ENCODE peak calls at places on chromosomes 1 and 21, in seven cellular contexts. One of them, this sample, is unnamed.

GRCh38 chr21:42319851-42320602 is 4.8 kb upstream of the TFF3 start:
- DNase-seq in stomach: no peak
- DNase-seq in aorta: no peak
- DNase-seq in stimulated activated CD4-positive, alpha-beta T cell treated with anti-CD3 and anti-CD28 coated beads, Interleukin-1b, Interleukin-23, amount 100 ng/mL, for 4 hours: no peak
- DNase-seq in LoVo: no peak
- DNase-seq in KG1: no peak
- DNase-seq in T-helper 9 cell: no peak
- DNase-seq in this sample: no peak

GRCh38 chr1:7648761-7649384 is 122.2 kb upstream of the VAMP3 start:
- DNase-seq in stomach: peak
- DNase-seq in T-helper 9 cell: no peak
- DNase-seq in aorta: no peak
- DNase-seq in stimulated activated CD4-positive, alpha-beta T cell treated with anti-CD3 and anti-CD28 coated beads, Interleukin-1b, Interleukin-23, amount 100 ng/mL, for 4 hours: no peak
- DNase-seq in LoVo: no peak
- DNase-seq in KG1: peak
- DNase-seq in this sample: peak

GRCh38 chr1:64539808-64540207 is 69.9 kb downstream of the CACHD1 start:
- DNase-seq in stimulated activated CD4-positive, alpha-beta T cell treated with anti-CD3 and anti-CD28 coated beads, Interleukin-1b, Interleukin-23, amount 100 ng/mL, for 4 hours: no peak
- DNase-seq in stomach: peak
- DNase-seq in aorta: peak
- DNase-seq in KG1: no peak
- DNase-seq in T-helper 9 cell: no peak
- DNase-seq in LoVo: no peak
- DNase-seq in this sample: peak

GRCh38 chr1:40983286-40983685 is 3.8 kb downstream of the CTPS1 start:
- DNase-seq in LoVo: no peak
- DNase-seq in T-helper 9 cell: no peak
- DNase-seq in aorta: no peak
- DNase-seq in stomach: no peak
- DNase-seq in stimulated activated CD4-positive, alpha-beta T cell treated with anti-CD3 and anti-CD28 coated beads, Interleukin-1b, Interleukin-23, amount 100 ng/mL, for 4 hours: no peak
- DNase-seq in KG1: no peak
- DNase-seq in this sample: no peak

GRCh38 chr21:38120984-38121855 is 135.6 kb upstream of the KCNJ15 start:
- DNase-seq in KG1: no peak
- DNase-seq in stomach: no peak
- DNase-seq in stimulated activated CD4-positive, alpha-beta T cell treated with anti-CD3 and anti-CD28 coated beads, Interleukin-1b, Interleukin-23, amount 100 ng/mL, for 4 hours: no peak
- DNase-seq in aorta: no peak
- DNase-seq in LoVo: no peak
- DNase-seq in T-helper 9 cell: no peak
- DNase-seq in this sample: no peak

GRCh38 chr1:219446288-219446687 is 166.6 kb downstream of the ZC3H11B start:
- DNase-seq in LoVo: no peak
- DNase-seq in stomach: no peak
- DNase-seq in aorta: no peak
- DNase-seq in T-helper 9 cell: no peak
- DNase-seq in KG1: no peak
- DNase-seq in stimulated activated CD4-positive, alpha-beta T cell treated with anti-CD3 and anti-CD28 coated beads, Interleukin-1b, Interleukin-23, amount 100 ng/mL, for 4 hours: no peak
- DNase-seq in this sample: no peak

GRCh38 chr1:16628361-16629111 is 15.2 kb upstream of the NBPF1 start:
- DNase-seq in stimulated activated CD4-positive, alpha-beta T cell treated with anti-CD3 and anti-CD28 coated beads, Interleukin-1b, Interleukin-23, amount 100 ng/mL, for 4 hours: no peak
- DNase-seq in T-helper 9 cell: no peak
- DNase-seq in stomach: peak
- DNase-seq in LoVo: no peak
- DNase-seq in aorta: peak
- DNase-seq in KG1: no peak
- DNase-seq in this sample: no peak

GRCh38 chr1:73811798-73812197 is 386.2 kb downstream of the LRRIQ3 start:
- DNase-seq in stomach: no peak
- DNase-seq in T-helper 9 cell: no peak
- DNase-seq in stimulated activated CD4-positive, alpha-beta T cell treated with anti-CD3 and anti-CD28 coated beads, Interleukin-1b, Interleukin-23, amount 100 ng/mL, for 4 hours: no peak
- DNase-seq in aorta: no peak
- DNase-seq in LoVo: no peak
- DNase-seq in KG1: no peak
- DNase-seq in this sample: no peak

GRCh38 chr1:233075045-233075444 is 124.6 kb downstream of the NTPCR start:
- DNase-seq in T-helper 9 cell: no peak
- DNase-seq in stomach: no peak
- DNase-seq in aorta: no peak
- DNase-seq in KG1: no peak
- DNase-seq in LoVo: no peak
- DNase-seq in stimulated activated CD4-positive, alpha-beta T cell treated with anti-CD3 and anti-CD28 coated beads, Interleukin-1b, Interleukin-23, amount 100 ng/mL, for 4 hours: no peak
- DNase-seq in this sample: no peak

GRCh38 chr1:197222025-197222685 is 45.9 kb upstream of the CRB1 start:
- DNase-seq in stimulated activated CD4-positive, alpha-beta T cell treated with anti-CD3 and anti-CD28 coated beads, Interleukin-1b, Interleukin-23, amount 100 ng/mL, for 4 hours: no peak
- DNase-seq in T-helper 9 cell: no peak
- DNase-seq in aorta: no peak
- DNase-seq in stomach: no peak
- DNase-seq in KG1: no peak
- DNase-seq in LoVo: no peak
- DNase-seq in this sample: peak

GRCh38 chr1:183675381-183675780 is 22.3 kb upstream of the APOBEC4 start:
- DNase-seq in stimulated activated CD4-positive, alpha-beta T cell treated with anti-CD3 and anti-CD28 coated beads, Interleukin-1b, Interleukin-23, amount 100 ng/mL, for 4 hours: no peak
- DNase-seq in stomach: no peak
- DNase-seq in LoVo: no peak
- DNase-seq in KG1: no peak
- DNase-seq in aorta: no peak
- DNase-seq in T-helper 9 cell: no peak
- DNase-seq in this sample: no peak

GRCh38 chr1:62198069-62198780 is 3.6 kb downstream of the L1TD1 start:
- DNase-seq in KG1: no peak
- DNase-seq in stimulated activated CD4-positive, alpha-beta T cell treated with anti-CD3 and anti-CD28 coated beads, Interleukin-1b, Interleukin-23, amount 100 ng/mL, for 4 hours: no peak
- DNase-seq in T-helper 9 cell: no peak
- DNase-seq in LoVo: no peak
- DNase-seq in aorta: no peak
- DNase-seq in stomach: no peak
- DNase-seq in this sample: no peak

GRCh38 chr21:35616090-35616489 is 444.2 kb downstream of the SETD4 start:
- DNase-seq in T-helper 9 cell: no peak
- DNase-seq in KG1: no peak
- DNase-seq in LoVo: no peak
- DNase-seq in stimulated activated CD4-positive, alpha-beta T cell treated with anti-CD3 and anti-CD28 coated beads, Interleukin-1b, Interleukin-23, amount 100 ng/mL, for 4 hours: no peak
- DNase-seq in aorta: no peak
- DNase-seq in stomach: no peak
- DNase-seq in this sample: no peak

GRCh38 chr1:234862944-234863515 is 253.1 kb upstream of the IRF2BP2 start:
- DNase-seq in KG1: no peak
- DNase-seq in stimulated activated CD4-positive, alpha-beta T cell treated with anti-CD3 and anti-CD28 coated beads, Interleukin-1b, Interleukin-23, amount 100 ng/mL, for 4 hours: no peak
- DNase-seq in T-helper 9 cell: no peak
- DNase-seq in stomach: peak
- DNase-seq in LoVo: no peak
- DNase-seq in aorta: peak
- DNase-seq in this sample: peak

GRCh38 chr1:36706416-36706815 is 223.7 kb upstream of the CSF3R start:
- DNase-seq in stomach: no peak
- DNase-seq in T-helper 9 cell: no peak
- DNase-seq in aorta: no peak
- DNase-seq in LoVo: no peak
- DNase-seq in KG1: no peak
- DNase-seq in stimulated activated CD4-positive, alpha-beta T cell treated with anti-CD3 and anti-CD28 coated beads, Interleukin-1b, Interleukin-23, amount 100 ng/mL, for 4 hours: no peak
- DNase-seq in this sample: no peak

GRCh38 chr1:181038399-181038873 is 4.7 kb downstream of the MR1 start:
- DNase-seq in KG1: peak
- DNase-seq in stomach: peak
- DNase-seq in LoVo: peak
- DNase-seq in T-helper 9 cell: peak
- DNase-seq in aorta: no peak
- DNase-seq in stimulated activated CD4-positive, alpha-beta T cell treated with anti-CD3 and anti-CD28 coated beads, Interleukin-1b, Interleukin-23, amount 100 ng/mL, for 4 hours: peak
- DNase-seq in this sample: peak

GRCh38 chr1:75475709-75476108 is 135.2 kb downstream of the SLC44A5 start:
- DNase-seq in LoVo: no peak
- DNase-seq in aorta: no peak
- DNase-seq in stimulated activated CD4-positive, alpha-beta T cell treated with anti-CD3 and anti-CD28 coated beads, Interleukin-1b, Interleukin-23, amount 100 ng/mL, for 4 hours: no peak
- DNase-seq in stomach: no peak
- DNase-seq in T-helper 9 cell: no peak
- DNase-seq in KG1: no peak
- DNase-seq in this sample: no peak

GRCh38 chr1:243727503-243728191 is 122.4 kb downstream of the AKT3 start:
- DNase-seq in KG1: no peak
- DNase-seq in T-helper 9 cell: no peak
- DNase-seq in LoVo: no peak
- DNase-seq in aorta: no peak
- DNase-seq in stomach: no peak
- DNase-seq in stimulated activated CD4-positive, alpha-beta T cell treated with anti-CD3 and anti-CD28 coated beads, Interleukin-1b, Interleukin-23, amount 100 ng/mL, for 4 hours: no peak
- DNase-seq in this sample: no peak

GRCh38 chr1:15454256-15454655 is 2.3 kb upstream of the CELA2A start:
- DNase-seq in stomach: peak
- DNase-seq in KG1: no peak
- DNase-seq in T-helper 9 cell: no peak
- DNase-seq in LoVo: no peak
- DNase-seq in stimulated activated CD4-positive, alpha-beta T cell treated with anti-CD3 and anti-CD28 coated beads, Interleukin-1b, Interleukin-23, amount 100 ng/mL, for 4 hours: no peak
- DNase-seq in aorta: no peak
- DNase-seq in this sample: no peak

GRCh38 chr1:162062542-162063015 is 6.9 kb upstream of the NOS1AP start:
- DNase-seq in T-helper 9 cell: no peak
- DNase-seq in stimulated activated CD4-positive, alpha-beta T cell treated with anti-CD3 and anti-CD28 coated beads, Interleukin-1b, Interleukin-23, amount 100 ng/mL, for 4 hours: no peak
- DNase-seq in LoVo: no peak
- DNase-seq in KG1: no peak
- DNase-seq in aorta: no peak
- DNase-seq in stomach: peak
- DNase-seq in this sample: no peak

GRCh38 chr21:31945576-31945975 is 72.8 kb downstream of the HUNK start:
- DNase-seq in T-helper 9 cell: no peak
- DNase-seq in stomach: no peak
- DNase-seq in stimulated activated CD4-positive, alpha-beta T cell treated with anti-CD3 and anti-CD28 coated beads, Interleukin-1b, Interleukin-23, amount 100 ng/mL, for 4 hours: no peak
- DNase-seq in KG1: no peak
- DNase-seq in aorta: no peak
- DNase-seq in LoVo: no peak
- DNase-seq in this sample: no peak

GRCh38 chr1:111818081-111818480 is 62.4 kb downstream of the DDX20 start:
- DNase-seq in stomach: no peak
- DNase-seq in KG1: no peak
- DNase-seq in aorta: no peak
- DNase-seq in stimulated activated CD4-positive, alpha-beta T cell treated with anti-CD3 and anti-CD28 coated beads, Interleukin-1b, Interleukin-23, amount 100 ng/mL, for 4 hours: no peak
- DNase-seq in T-helper 9 cell: no peak
- DNase-seq in LoVo: no peak
- DNase-seq in this sample: no peak

GRCh38 chr1:16156848-16157495 is 1.1 kb upstream of the EPHA2 start:
- DNase-seq in T-helper 9 cell: no peak
- DNase-seq in KG1: no peak
- DNase-seq in aorta: peak
- DNase-seq in LoVo: no peak
- DNase-seq in stomach: no peak
- DNase-seq in stimulated activated CD4-positive, alpha-beta T cell treated with anti-CD3 and anti-CD28 coated beads, Interleukin-1b, Interleukin-23, amount 100 ng/mL, for 4 hours: no peak
- DNase-seq in this sample: no peak

GRCh38 chr21:45499970-45500575 is 42.2 kb downstream of the SLC19A1 start:
- DNase-seq in KG1: no peak
- DNase-seq in stimulated activated CD4-positive, alpha-beta T cell treated with anti-CD3 and anti-CD28 coated beads, Interleukin-1b, Interleukin-23, amount 100 ng/mL, for 4 hours: no peak
- DNase-seq in LoVo: no peak
- DNase-seq in stomach: no peak
- DNase-seq in aorta: peak
- DNase-seq in T-helper 9 cell: no peak
- DNase-seq in this sample: no peak

GRCh38 chr1:18950415-18951026 is 6.0 kb downstream of the IFFO2 start:
- DNase-seq in stimulated activated CD4-positive, alpha-beta T cell treated with anti-CD3 and anti-CD28 coated beads, Interleukin-1b, Interleukin-23, amount 100 ng/mL, for 4 hours: no peak
- DNase-seq in aorta: peak
- DNase-seq in LoVo: no peak
- DNase-seq in T-helper 9 cell: no peak
- DNase-seq in KG1: no peak
- DNase-seq in stomach: no peak
- DNase-seq in this sample: no peak

GRCh38 chr1:89821322-89822108 is 683 bp downstream of the LRRC8D start:
- DNase-seq in LoVo: peak
- DNase-seq in aorta: peak
- DNase-seq in T-helper 9 cell: peak
- DNase-seq in KG1: peak
- DNase-seq in stimulated activated CD4-positive, alpha-beta T cell treated with anti-CD3 and anti-CD28 coated beads, Interleukin-1b, Interleukin-23, amount 100 ng/mL, for 4 hours: peak
- DNase-seq in stomach: peak
- DNase-seq in this sample: peak

GRCh38 chr1:2386636-2387611 is 4.4 kb downstream of the MORN1 start:
- DNase-seq in aorta: peak
- DNase-seq in stomach: no peak
- DNase-seq in stimulated activated CD4-positive, alpha-beta T cell treated with anti-CD3 and anti-CD28 coated beads, Interleukin-1b, Interleukin-23, amount 100 ng/mL, for 4 hours: no peak
- DNase-seq in LoVo: no peak
- DNase-seq in T-helper 9 cell: no peak
- DNase-seq in KG1: no peak
- DNase-seq in this sample: no peak

GRCh38 chr1:10610901-10611600 is 136.3 kb downstream of the PEX14 start:
- DNase-seq in stomach: no peak
- DNase-seq in aorta: no peak
- DNase-seq in T-helper 9 cell: no peak
- DNase-seq in stimulated activated CD4-positive, alpha-beta T cell treated with anti-CD3 and anti-CD28 coated beads, Interleukin-1b, Interleukin-23, amount 100 ng/mL, for 4 hours: no peak
- DNase-seq in KG1: no peak
- DNase-seq in LoVo: no peak
- DNase-seq in this sample: no peak

GRCh38 chr21:35565204-35565611 is 495.1 kb downstream of the SETD4 start:
- DNase-seq in aorta: peak
- DNase-seq in LoVo: no peak
- DNase-seq in stimulated activated CD4-positive, alpha-beta T cell treated with anti-CD3 and anti-CD28 coated beads, Interleukin-1b, Interleukin-23, amount 100 ng/mL, for 4 hours: no peak
- DNase-seq in stomach: peak
- DNase-seq in T-helper 9 cell: no peak
- DNase-seq in KG1: no peak
- DNase-seq in this sample: peak

GRCh38 chr1:168755800-168756418 is 26.9 kb upstream of the DPT start:
- DNase-seq in KG1: no peak
- DNase-seq in stomach: no peak
- DNase-seq in stimulated activated CD4-positive, alpha-beta T cell treated with anti-CD3 and anti-CD28 coated beads, Interleukin-1b, Interleukin-23, amount 100 ng/mL, for 4 hours: no peak
- DNase-seq in T-helper 9 cell: no peak
- DNase-seq in LoVo: no peak
- DNase-seq in aorta: no peak
- DNase-seq in this sample: no peak

GRCh38 chr1:117633936-117634335 is 28.1 kb downstream of the TENT5C start:
- DNase-seq in LoVo: no peak
- DNase-seq in aorta: no peak
- DNase-seq in T-helper 9 cell: no peak
- DNase-seq in KG1: no peak
- DNase-seq in stimulated activated CD4-positive, alpha-beta T cell treated with anti-CD3 and anti-CD28 coated beads, Interleukin-1b, Interleukin-23, amount 100 ng/mL, for 4 hours: no peak
- DNase-seq in stomach: no peak
- DNase-seq in this sample: no peak

GRCh38 chr1:226110249-226111108 is 48.0 kb downstream of the H3-3A start:
- DNase-seq in T-helper 9 cell: peak
- DNase-seq in stimulated activated CD4-positive, alpha-beta T cell treated with anti-CD3 and anti-CD28 coated beads, Interleukin-1b, Interleukin-23, amount 100 ng/mL, for 4 hours: peak
- DNase-seq in aorta: peak
- DNase-seq in KG1: peak
- DNase-seq in stomach: peak
- DNase-seq in LoVo: peak
- DNase-seq in this sample: peak

GRCh38 chr1:28640766-28641165 is 2.1 kb downstream of the TAF12 start:
- DNase-seq in aorta: no peak
- DNase-seq in stomach: no peak
- DNase-seq in T-helper 9 cell: peak
- DNase-seq in KG1: no peak
- DNase-seq in LoVo: peak
- DNase-seq in stimulated activated CD4-positive, alpha-beta T cell treated with anti-CD3 and anti-CD28 coated beads, Interleukin-1b, Interleukin-23, amount 100 ng/mL, for 4 hours: no peak
- DNase-seq in this sample: no peak

GRCh38 chr1:201385299-201385891 is 7.9 kb upstream of the TNNT2 start:
- DNase-seq in T-helper 9 cell: peak
- DNase-seq in aorta: no peak
- DNase-seq in stomach: peak
- DNase-seq in LoVo: peak
- DNase-seq in KG1: no peak
- DNase-seq in stimulated activated CD4-positive, alpha-beta T cell treated with anti-CD3 and anti-CD28 coated beads, Interleukin-1b, Interleukin-23, amount 100 ng/mL, for 4 hours: peak
- DNase-seq in this sample: peak

GRCh38 chr21:25717491-25718139 is 17.1 kb downstream of the ATP5PF start:
- DNase-seq in aorta: no peak
- DNase-seq in KG1: no peak
- DNase-seq in LoVo: no peak
- DNase-seq in stimulated activated CD4-positive, alpha-beta T cell treated with anti-CD3 and anti-CD28 coated beads, Interleukin-1b, Interleukin-23, amount 100 ng/mL, for 4 hours: no peak
- DNase-seq in T-helper 9 cell: no peak
- DNase-seq in stomach: no peak
- DNase-seq in this sample: no peak

GRCh38 chr1:85276290-85277026 is at the start of gene BCL10:
- DNase-seq in aorta: peak
- DNase-seq in T-helper 9 cell: peak
- DNase-seq in LoVo: peak
- DNase-seq in KG1: peak
- DNase-seq in stomach: peak
- DNase-seq in stimulated activated CD4-positive, alpha-beta T cell treated with anti-CD3 and anti-CD28 coated beads, Interleukin-1b, Interleukin-23, amount 100 ng/mL, for 4 hours: peak
- DNase-seq in this sample: peak

GRCh38 chr1:17281775-17282181 is 26.2 kb upstream of the PADI4 start:
- DNase-seq in LoVo: no peak
- DNase-seq in stomach: no peak
- DNase-seq in stimulated activated CD4-positive, alpha-beta T cell treated with anti-CD3 and anti-CD28 coated beads, Interleukin-1b, Interleukin-23, amount 100 ng/mL, for 4 hours: no peak
- DNase-seq in KG1: peak
- DNase-seq in aorta: no peak
- DNase-seq in T-helper 9 cell: no peak
- DNase-seq in this sample: no peak

This sample was measured in mucosa of gallbladder.